ENCODE peak calls at places on chromosomes 13 and 19, in seven cellular contexts. K is stimulated activated CD8-positive, alpha-beta memory T cell treated with anti-CD3 and anti-CD28 coated beads, Interleukin-7, amount 100 ng/mL, for 24 hours; X is effector CD4-positive, alpha-beta T cell; L is activated naive CD4-positive, alpha-beta T cell treated with Interleukin-2 at 50 U/mL for 16 hours; T is fibroblast of the conjunctiva; C is GM10248; S is NCI-H2171 treated with DMSO at 0.1 percent for 48 hours. M is an unnamed sample.

GRCh38 chr19:52935434-52935833 is 12.2 kb upstream of the ZNF888 start:
- DNase-seq in K (no peak), X (no peak), L (no peak), T (no peak), C (no peak), S (no peak), M (no peak)

GRCh38 chr19:485122-485521 is 11.2 kb upstream of the MADCAM1 start:
- DNase-seq in K (no peak), X (no peak), L (no peak), T (no peak), C (no peak), S (peak; percentile 92), M (no peak)

GRCh38 chr13:71864981-71865857 is 1.8 kb downstream of the DACH1 start:
- DNase-seq in K (no peak), X (no peak), L (no peak), T (no peak), C (peak; percentile 13), S (no peak), M (peak; percentile 26)

GRCh38 chr13:107518292-107518691 is 697.0 kb downstream of the LIG4 start:
- DNase-seq in K (no peak), X (no peak), L (no peak), T (no peak), C (no peak), S (no peak), M (no peak)

GRCh38 chr13:100298691-100299090 is 209.8 kb downstream of the PCCA start:
- DNase-seq in K (no peak), X (no peak), L (no peak), T (no peak), C (no peak), S (no peak), M (no peak)

GRCh38 chr13:33279898-33280549 is 5.5 kb downstream of the STARD13 start:
- DNase-seq in K (no peak), X (no peak), L (no peak), T (peak; percentile 67), C (no peak), S (no peak), M (no peak)

GRCh38 chr19:7657047-7657779 is 11.6 kb upstream of the RETN start:
- DNase-seq in K (no peak), X (no peak), L (peak; percentile 35), T (no peak), C (no peak), S (no peak), M (no peak)

GRCh38 chr13:48741377-48741776 is 87.6 kb downstream of the CYSLTR2 start:
- DNase-seq in K (no peak), X (no peak), L (no peak), T (no peak), C (no peak), S (no peak), M (no peak)

GRCh38 chr13:24287748-24288287 is 21.6 kb upstream of the C1QTNF9 start:
- DNase-seq in K (no peak), X (no peak), L (no peak), T (no peak), C (no peak), S (no peak), M (no peak)

GRCh38 chr19:46613525-46613924 is 11.4 kb downstream of the PTGIR start:
- DNase-seq in K (no peak), X (no peak), L (no peak), T (no peak), C (no peak), S (no peak), M (no peak)

GRCh38 chr13:49811527-49811908 is 19.0 kb upstream of the KPNA3 start:
- DNase-seq in K (no peak), X (no peak), L (no peak), T (no peak), C (no peak), S (no peak), M (no peak)

GRCh38 chr19:44718441-44719261 is 19.7 kb downstream of the CEACAM16 start:
- DNase-seq in K (no peak), X (no peak), L (no peak), T (no peak), C (no peak), S (no peak), M (peak; percentile 86)

GRCh38 chr13:24925318-24926231 is 161.6 kb downstream of the RNF17 start:
- DNase-seq in K (no peak), X (no peak), L (no peak), T (no peak), C (no peak), S (no peak), M (no peak)

GRCh38 chr19:27705896-27706295 is 1507.1 kb downstream of the UQCRFS1 start:
- DNase-seq in K (no peak), X (no peak), L (no peak), T (no peak), C (no peak), S (no peak), M (no peak)

GRCh38 chr13:105665284-105665683 is 870.2 kb downstream of the EFNB2 start:
- DNase-seq in K (no peak), X (no peak), L (no peak), T (no peak), C (no peak), S (no peak), M (no peak)

GRCh38 chr19:35451278-35452096 is 3.4 kb downstream of the FFAR2 start:
- DNase-seq in K (no peak), X (no peak), L (peak; percentile 14), T (no peak), C (peak; percentile 76), S (no peak), M (no peak)

GRCh38 chr19:1624458-1624857 is 19.2 kb upstream of the UQCR11 start:
- DNase-seq in K (no peak), X (peak; percentile 35), L (peak; percentile 56), T (peak; percentile 22), C (peak; percentile 69), S (peak; percentile 10), M (peak; percentile 54)

GRCh38 chr19:57769345-57770131 is at the start of gene ZNF586:
- DNase-seq in K (peak; percentile 77), X (peak; percentile 83), L (peak; percentile 89), T (peak; percentile 80), C (peak; percentile 96), S (peak; percentile 89), M (peak; percentile 91)

GRCh38 chr19:6023936-6024335 is 46.0 kb upstream of the RANBP3 start:
- DNase-seq in K (no peak), X (no peak), L (no peak), T (no peak), C (no peak), S (no peak), M (no peak)

GRCh38 chr19:5691205-5691929 is 1.3 kb downstream of the RPL36 start:
- DNase-seq in K (peak; percentile 25), X (peak; percentile 20), L (peak; percentile 77), T (peak; percentile 67), C (no peak), S (peak; percentile 39), M (no peak)

GRCh38 chr13:21033866-21034601 is 27.4 kb downstream of the LATS2 start:
- DNase-seq in K (no peak), X (no peak), L (no peak), T (no peak), C (no peak), S (no peak), M (no peak)

GRCh38 chr19:7725791-7726190 is 6.1 kb downstream of the CLEC4G start:
- DNase-seq in K (no peak), X (no peak), L (no peak), T (no peak), C (no peak), S (no peak), M (no peak)

GRCh38 chr19:32405431-32406160 is at the start of gene DPY19L3:
- DNase-seq in K (peak; percentile 88), X (peak; percentile 76), L (peak; percentile 93), T (peak; percentile 84), C (peak; percentile 97), S (peak; percentile 88), M (peak; percentile 95)

GRCh38 chr13:20960663-20961309 is 58.2 kb upstream of the XPO4 start:
- DNase-seq in K (no peak), X (no peak), L (no peak), T (no peak), C (no peak), S (peak; percentile 39), M (no peak)

GRCh38 chr13:20774746-20775145 is 985 bp upstream of the EEF1AKMT1 start:
- DNase-seq in K (no peak), X (no peak), L (no peak), T (no peak), C (no peak), S (no peak), M (no peak)

M was measured in mucosa of gallbladder.